ENCODE peak calls at places on chromosome 14, in five cellular contexts. F is PC-3, Z is GM23338, L is GM23248, V is HCT116. H is an unnamed sample.

GRCh38 chr14:106622200-106622745 is 1095.9 kb downstream of the TMEM121 start:
- DNase-seq in F (no peak), Z (no peak), L (no peak), V (no peak), H (no peak)

GRCh38 chr14:92531151-92531873 is 17.7 kb downstream of the RIN3 start:
- DNase-seq in F (no peak), Z (no peak), L (no peak), V (no peak), H (no peak)

GRCh38 chr14:29709490-29709889 is 218.2 kb downstream of the PRKD1 start:
- DNase-seq in F (no peak), Z (no peak), L (peak), V (no peak), H (no peak)

GRCh38 chr14:61478971-61479473 is 157.6 kb downstream of the PRKCH start:
- DNase-seq in F (no peak), Z (no peak), L (no peak), V (no peak), H (peak)

GRCh38 chr14:68607081-68607851 is 185.6 kb downstream of the ZFP36L1 start:
- DNase-seq in F (peak), Z (peak), L (peak), V (no peak), H (no peak)

GRCh38 chr14:72780771-72781170 is 113.1 kb downstream of the DPF3 start:
- DNase-seq in F (no peak), Z (no peak), L (peak), V (no peak), H (no peak)

GRCh38 chr14:95889236-95889979 is 12.8 kb downstream of the TUNAR start:
- DNase-seq in F (no peak), Z (no peak), L (no peak), V (no peak), H (peak)

GRCh38 chr14:97603201-97603600 is 806.0 kb downstream of the VRK1 start:
- DNase-seq in F (no peak), Z (no peak), L (no peak), V (no peak), H (no peak)

GRCh38 chr14:20494935-20495766 is 10.2 kb upstream of the RNASE10 start:
- DNase-seq in F (peak), Z (no peak), L (peak), V (peak), H (no peak)

GRCh38 chr14:100159865-100160533 is 554 bp upstream of the DEGS2 start:
- DNase-seq in F (peak), Z (peak), L (no peak), V (no peak), H (no peak)

GRCh38 chr14:51085007-51085406 is 9.9 kb downstream of the TRIM9 start:
- DNase-seq in F (no peak), Z (no peak), L (no peak), V (no peak), H (no peak)

GRCh38 chr14:35400707-35401421 is 3.7 kb downstream of the NFKBIA start:
- DNase-seq in F (no peak), Z (no peak), L (peak), V (no peak), H (no peak)

GRCh38 chr14:70962935-70963334 is 55.7 kb downstream of the PCNX1 start:
- DNase-seq in F (no peak), Z (no peak), L (peak), V (no peak), H (no peak)

GRCh38 chr14:51554953-51555352 is 96.8 kb upstream of the FRMD6 start:
- DNase-seq in F (peak), Z (peak), L (peak), V (no peak), H (peak)

GRCh38 chr14:50772361-50772760 is 58.6 kb downstream of the NIN start:
- DNase-seq in F (no peak), Z (no peak), L (peak), V (no peak), H (no peak)

GRCh38 chr14:34593740-34594375 is 36.1 kb downstream of the SNX6 start:
- DNase-seq in F (no peak), Z (no peak), L (peak), V (no peak), H (no peak)

GRCh38 chr14:44700184-44700583 is 193.1 kb upstream of the FSCB start:
- DNase-seq in F (peak), Z (no peak), L (no peak), V (no peak), H (no peak)

GRCh38 chr14:100140452-100141132 is 18.9 kb downstream of the DEGS2 start:
- DNase-seq in F (no peak), Z (peak), L (no peak), V (no peak), H (no peak)

GRCh38 chr14:94545131-94545841 is 16.0 kb upstream of the SERPINA4 start:
- DNase-seq in F (no peak), Z (peak), L (no peak), V (no peak), H (no peak)

GRCh38 chr14:32608880-32609279 is 279.8 kb downstream of the AKAP6 start:
- DNase-seq in F (peak), Z (no peak), L (peak), V (no peak), H (no peak)

GRCh38 chr14:85531594-85532391 is 1.8 kb downstream of the FLRT2 start:
- DNase-seq in F (no peak), Z (peak), L (peak), V (no peak), H (no peak)

DNA sequence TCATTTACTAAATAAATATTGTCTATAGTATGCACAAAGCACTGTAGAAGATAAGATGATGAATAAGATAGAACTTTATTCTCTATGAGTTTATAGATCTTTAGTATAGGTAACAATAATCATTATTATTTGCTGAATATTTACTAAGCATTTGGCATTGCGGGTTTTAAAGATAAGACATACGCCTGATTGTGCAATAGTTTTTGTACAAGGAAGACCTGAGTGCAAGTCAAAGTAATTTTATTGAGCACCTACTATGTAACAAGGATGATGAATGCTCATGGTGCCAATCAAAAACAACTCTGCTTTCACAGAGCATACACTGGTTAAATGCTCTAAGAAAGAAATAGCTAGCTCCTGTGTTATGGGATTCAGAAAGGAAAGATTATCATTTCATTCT is 1461.7 kb upstream of the FLRT2 start:
- DNase-seq in F (no peak), Z (no peak), L (no peak), V (no peak), H (no peak)
- TF ChIP-seq EZH2 in F (no peak), Z (no peak), L (no peak), V (no peak), H (no peak)

GRCh38 chr14:30869525-30870150 is 4.7 kb upstream of the COCH start:
- DNase-seq in F (no peak), Z (no peak), L (no peak), V (no peak), H (no peak)
- H3K27ac ChIP-seq in F (no peak), Z (no peak), L (no peak), V (no peak), H (no peak)

GRCh38 chr14:80419769-80420168 is 208.5 kb upstream of the DIO2 start:
- DNase-seq in F (no peak), Z (no peak), L (no peak), V (no peak), H (no peak)
- TF ChIP-seq EZH2phosphoT487 in F (no peak), Z (no peak), L (no peak), V (no peak), H (no peak)

GRCh38 chr14:88321692-88322504 is 1.2 kb downstream of the KCNK10 start:
- DNase-seq in F (no peak), Z (peak), L (no peak), V (no peak), H (no peak)

GRCh38 chr14:88325883-88326282 is 2.8 kb upstream of the KCNK10 start:
- DNase-seq in F (no peak), Z (peak), L (no peak), V (no peak), H (no peak)

GRCh38 chr14:88322505-88323085 is 474 bp downstream of the KCNK10 start:
- DNase-seq in F (no peak), Z (peak), L (no peak), V (no peak), H (no peak)

GRCh38 chr14:88323086-88323519 is at the start of gene KCNK10:
- DNase-seq in F (no peak), Z (peak), L (no peak), V (no peak), H (no peak)

GRCh38 chr14:88323520-88324199 is 591 bp upstream of the KCNK10 start:
- DNase-seq in F (no peak), Z (peak), L (peak), V (no peak), H (no peak)
- TF ChIP-seq EZH2 in F (peak), Z (peak), L (peak), V (no peak), H (no peak)

H was measured in MM.1S.